ENCODE peak calls at places on chromosomes 5 and 9, in six cellular contexts. L, X, R, S, Z and B are unnamed samples.

GRCh38 chr5:17203329-17204132 is 13.9 kb upstream of the BASP1 start:
- DNase-seq in S (peak; percentile 86), X (no peak), R (no peak), L (peak; percentile 80), Z (peak; percentile 90), B (peak; percentile 40)

GRCh38 chr5:143701476-143701875 is 110.5 kb upstream of the HMHB1 start:
- DNase-seq in X (no peak), L (peak; percentile 67), S (peak; percentile 51), Z (no peak), R (no peak), B (no peak)

GRCh38 chr5:103271570-103272289 is 13.2 kb downstream of the MACIR start:
- DNase-seq in R (no peak), X (no peak), S (peak; percentile 11), Z (no peak), L (no peak), B (no peak)

GRCh38 chr9:32431940-32432555 is 47.6 kb downstream of the ACO1 start:
- DNase-seq in Z (no peak), L (peak; percentile 59), S (peak; percentile 64), X (peak; percentile 12), R (peak; percentile 52), B (peak; percentile 43)

GRCh38 chr9:109519366-109519765 is 21.3 kb upstream of the PTPN3 start:
- DNase-seq in S (no peak), L (no peak), Z (peak; percentile 46), X (no peak), R (no peak), B (no peak)

GRCh38 chr9:96020822-96021615 is 145.5 kb downstream of the ERCC6L2 start:
- DNase-seq in S (no peak), X (peak; percentile 26), R (peak; percentile 72), Z (no peak), L (peak; percentile 48), B (no peak)

GRCh38 chr9:28648723-28649122 is 1075.4 kb upstream of the C9orf72 start:
- DNase-seq in S (no peak), L (no peak), R (no peak), X (no peak), Z (no peak), B (no peak)

GRCh38 chr5:143700994-143701393 is 111.0 kb upstream of the HMHB1 start:
- DNase-seq in R (no peak), Z (no peak), L (no peak), X (no peak), S (no peak), B (no peak)

GRCh38 chr5:179869101-179869500 is 10.5 kb upstream of the MRNIP start:
- DNase-seq in S (no peak), R (no peak), X (no peak), L (no peak), Z (no peak), B (no peak)

GRCh38 chr9:6199596-6199995 is 16.0 kb upstream of the IL33 start:
- DNase-seq in X (no peak), S (no peak), Z (no peak), R (no peak), L (no peak), B (no peak)

GRCh38 chr5:124654418-124654817 is 92.0 kb downstream of the ZNF608 start:
- DNase-seq in X (no peak), L (no peak), Z (no peak), R (no peak), S (no peak), B (no peak)

GRCh38 chr9:76615149-76615548 is 149.1 kb upstream of the PCA3 start:
- DNase-seq in S (peak; percentile 21), Z (peak; percentile 33), R (no peak), L (no peak), X (no peak), B (no peak)

GRCh38 chr5:171387970-171388815 is 544 bp downstream of the NPM1 start:
- DNase-seq in R (peak; percentile 76), L (peak; percentile 85), Z (peak; percentile 33), X (peak; percentile 58), S (peak; percentile 75), B (peak; percentile 69)

GRCh38 chr9:1267581-1267980 is 217.4 kb downstream of the DMRT2 start:
- DNase-seq in R (no peak), X (no peak), S (no peak), Z (no peak), L (no peak), B (no peak)

GRCh38 chr5:156354571-156354970 is 27.6 kb downstream of the SGCD start:
- DNase-seq in R (no peak), X (no peak), S (peak; percentile 68), L (peak; percentile 30), Z (no peak), B (no peak)

GRCh38 chr9:137167752-137168574 is 1.9 kb downstream of the LRRC26 start:
- DNase-seq in X (peak; percentile 60), S (no peak), Z (no peak), L (no peak), R (peak; percentile 73), B (peak; percentile 69)

GRCh38 chr5:61182449-61182848 is 20.2 kb upstream of the SMIM15 start:
- DNase-seq in Z (no peak), X (no peak), R (no peak), L (peak; percentile 48), S (peak; percentile 4), B (no peak)

GRCh38 chr5:68251804-68252648 is 36.5 kb downstream of the PIK3R1 start:
- DNase-seq in L (peak; percentile 51), R (no peak), S (peak; percentile 50), X (no peak), Z (no peak), B (no peak)
- H2AK5ac ChIP-seq in L (no peak overlapping the region), R (peak overlapping the region; percentile 25), S (peak overlapping the region; percentile 7), X (no peak overlapping the region), Z (peak overlapping the region; percentile 64), B (no peak overlapping the region)

GRCh38 chr9:9778293-9778692 is 834.5 kb downstream of the PTPRD start:
- DNase-seq in S (no peak), Z (no peak), L (no peak), X (no peak), R (no peak), B (no peak)
- H4K91ac ChIP-seq in S (no peak overlapping the region), Z (no peak overlapping the region), L (no peak overlapping the region), X (no peak overlapping the region), R (no peak overlapping the region), B (no peak overlapping the region)

GRCh38 chr9:93132287-93132927 is 1.6 kb downstream of the NINJ1 start:
- DNase-seq in Z (no peak), X (no peak), R (no peak), S (no peak), L (peak; percentile 48), B (no peak)
- H3K23ac ChIP-seq in Z (no peak overlapping the region), X (no peak overlapping the region), R (no peak overlapping the region), S (peak overlapping the region; percentile 88), L (no peak overlapping the region), B (no peak overlapping the region)

GRCh38 chr5:74642543-74642863 is 2.0 kb upstream of the ENC1 start:
- DNase-seq in X (no peak), R (no peak), Z (no peak), S (no peak), L (no peak), B (no peak)
- H2AK5ac ChIP-seq in X (no peak overlapping the region), R (no peak overlapping the region), Z (no peak overlapping the region), S (peak overlapping the region; percentile 57), L (peak overlapping the region; percentile 14), B (no peak overlapping the region)

GRCh38 chr5:39132128-39132447 is 57.9 kb upstream of the RICTOR start:
- DNase-seq in X (no peak), Z (no peak), S (no peak), L (no peak), R (no peak), B (no peak)
- H4K91ac ChIP-seq in X (no peak overlapping the region), Z (no peak overlapping the region), S (no peak overlapping the region), L (no peak overlapping the region), R (no peak overlapping the region), B (no peak overlapping the region)

DNA sequence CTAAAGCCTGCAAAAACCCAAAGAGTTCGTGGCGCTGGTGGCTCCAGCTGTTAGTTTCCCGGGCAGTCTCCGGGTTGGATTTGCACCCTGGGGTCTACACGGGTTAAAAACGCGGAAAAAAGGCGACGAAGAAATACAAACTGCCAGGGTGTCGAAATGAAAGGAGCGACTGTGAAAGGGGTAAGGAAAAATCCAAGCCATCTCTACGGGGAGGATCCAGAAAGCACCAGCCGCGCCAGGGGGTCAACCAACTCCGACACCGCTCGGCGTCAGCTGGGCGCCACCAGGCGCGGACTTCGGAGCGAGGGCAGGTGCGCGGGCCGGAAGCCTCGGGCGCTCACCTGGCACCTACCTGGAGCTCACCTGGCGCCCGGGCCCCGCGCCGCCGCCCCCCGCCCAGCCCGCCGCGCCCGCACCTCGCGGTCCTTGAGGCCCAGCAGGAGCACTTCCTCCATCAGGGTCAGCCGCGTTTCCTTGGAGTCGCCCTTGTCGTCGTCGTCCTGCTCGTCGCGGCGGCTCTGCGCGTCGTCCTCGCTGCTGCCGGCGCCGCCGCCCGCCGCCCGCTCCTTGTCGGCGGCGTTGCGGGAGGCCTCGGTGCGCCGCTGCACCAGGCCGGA is 617 bp downstream of the GOLPH3 start:
- DNase-seq in Z (peak; percentile 79), X (no peak), R (peak; percentile 65), S (peak; percentile 52), L (peak; percentile 67), B (peak; percentile 70)
- H3K23ac ChIP-seq in Z (no peak overlapping the region), X (peak overlapping the region; percentile 99), R (no peak overlapping the region), S (peak overlapping the region; percentile 84), L (peak overlapping the region; percentile 62), B (no peak overlapping the region)

DNA sequence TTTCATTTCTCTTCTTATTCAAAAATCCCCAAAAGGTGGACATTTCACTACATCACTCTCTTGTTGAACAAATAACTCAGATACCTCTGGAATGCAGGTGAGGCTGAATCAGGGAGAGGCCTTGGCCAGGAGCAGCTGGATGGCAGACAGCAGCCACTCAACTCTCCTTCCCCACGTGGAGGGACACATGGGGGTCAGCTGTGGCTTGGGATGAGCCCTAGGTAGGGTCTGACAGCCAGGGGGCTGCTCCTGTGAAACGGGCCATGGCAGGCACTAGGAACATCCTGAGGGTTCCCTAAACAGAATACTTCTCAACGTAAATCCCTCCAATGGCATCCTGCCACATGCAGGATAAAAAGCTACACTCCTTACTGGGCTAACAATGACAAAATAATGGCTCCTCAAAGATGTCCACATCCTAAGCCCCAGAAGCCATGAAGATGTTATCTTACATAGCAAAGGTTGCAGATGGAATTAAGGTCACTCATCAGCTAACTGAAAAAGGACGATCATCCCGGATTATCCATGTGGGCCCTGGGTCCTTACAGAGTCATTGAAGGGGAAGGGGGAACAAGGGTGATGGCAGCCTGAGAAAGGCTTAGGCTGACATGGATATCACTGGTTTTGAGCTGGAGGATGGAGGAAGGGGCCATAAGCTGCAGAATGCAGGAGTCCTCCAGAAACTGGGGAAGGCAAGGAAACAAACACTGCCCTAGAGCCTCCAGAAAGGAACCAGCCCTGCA is 31.4 kb upstream of the S1PR3 start:
- DNase-seq in X (no peak), R (no peak), S (no peak), Z (no peak), L (no peak), B (no peak)
- H2AK5ac ChIP-seq in X (no peak overlapping the region), R (no peak overlapping the region), S (no peak overlapping the region), Z (no peak overlapping the region), L (no peak overlapping the region), B (no peak overlapping the region)